ENCODE peak calls at places on chromosomes 7 and 10, in nine cellular contexts. T is stomach, M is brain microvascular endothelial cell, W is GM23338, P is cardiac muscle cell, K is astrocyte, X is HepG2, A is thoracic aorta, O is vagina. Q is an unnamed sample. For H3K36me3 and H3K27me3, the result is how much of the 10 kb centered on the place peaks cover.

GRCh38 chr10:29917311-29917710 is 142.1 kb downstream of the JCAD start:
- DNase-seq in P (no peak), O (peak), W (no peak), K (peak), M (no peak), A (no peak), T (peak), X (no peak), Q (no peak)

GRCh38 chr10:66538908-66539307 is 386.9 kb upstream of the LRRTM3 start:
- DNase-seq in K (no peak), X (no peak), A (no peak), P (no peak), T (no peak), W (no peak), O (no peak), M (no peak), Q (no peak)

GRCh38 chr10:60238408-60239100 is 151.1 kb downstream of the ANK3 start:
- DNase-seq in O (no peak), A (no peak), K (peak), P (peak), W (peak), X (no peak), M (peak), T (peak), Q (no peak)

GRCh38 chr10:122464575-122464974 is 3.2 kb downstream of the HTRA1 start:
- DNase-seq in P (no peak), X (no peak), K (no peak), O (no peak), M (no peak), A (no peak), T (no peak), W (no peak), Q (no peak)

GRCh38 chr7:106418526-106418925 is 133.7 kb upstream of the NAMPT start:
- DNase-seq in W (no peak), A (no peak), T (no peak), O (no peak), M (no peak), X (no peak), P (no peak), K (peak), Q (no peak)

GRCh38 chr10:75926763-75927162 is 495.3 kb downstream of the LRMDA start:
- DNase-seq in M (peak), X (no peak), W (peak), K (no peak), T (peak), P (peak), O (no peak), A (no peak), Q (no peak)

GRCh38 chr10:89857399-89857798 is 156.0 kb downstream of the KIF20B start:
- DNase-seq in M (no peak), O (no peak), T (no peak), X (no peak), P (no peak), W (no peak), K (peak), A (no peak), Q (no peak)

GRCh38 chr10:44792119-44792783 is 118.9 kb upstream of the TMEM72 start:
- DNase-seq in A (no peak), O (no peak), K (no peak), X (no peak), M (no peak), P (no peak), T (no peak), W (no peak), Q (no peak)

GRCh38 chr10:131979821-131980270 is 1.9 kb downstream of the BNIP3 start:
- DNase-seq in A (no peak), M (peak), T (peak), P (peak), K (no peak), W (no peak), X (peak), O (no peak), Q (no peak)

GRCh38 chr10:132613566-132614348 is 76.2 kb downstream of the INPP5A start:
- DNase-seq in M (no peak), K (no peak), W (no peak), O (no peak), P (no peak), A (no peak), X (no peak), T (no peak), Q (no peak)

GRCh38 chr7:7175075-7175695 is 7.2 kb upstream of the C1GALT1 start:
- DNase-seq in T (no peak), M (no peak), W (no peak), A (no peak), X (no peak), K (no peak), P (no peak), O (no peak), Q (no peak)

GRCh38 chr7:155206286-155207020 is 91.2 kb upstream of the INSIG1 start:
- DNase-seq in T (peak), P (no peak), M (peak), K (peak), X (no peak), A (peak), W (no peak), O (no peak), Q (peak)

GRCh38 chr7:93873998-93874574 is 16.5 kb downstream of the TFPI2 start:
- DNase-seq in O (no peak), K (no peak), X (no peak), A (no peak), T (no peak), M (no peak), P (no peak), W (peak), Q (no peak)

GRCh38 chr7:12210179-12211053 is 678 bp upstream of the TMEM106B start:
- DNase-seq in O (no peak), T (peak), X (peak), W (peak), P (no peak), K (peak), A (no peak), M (no peak), Q (no peak)

DNA sequence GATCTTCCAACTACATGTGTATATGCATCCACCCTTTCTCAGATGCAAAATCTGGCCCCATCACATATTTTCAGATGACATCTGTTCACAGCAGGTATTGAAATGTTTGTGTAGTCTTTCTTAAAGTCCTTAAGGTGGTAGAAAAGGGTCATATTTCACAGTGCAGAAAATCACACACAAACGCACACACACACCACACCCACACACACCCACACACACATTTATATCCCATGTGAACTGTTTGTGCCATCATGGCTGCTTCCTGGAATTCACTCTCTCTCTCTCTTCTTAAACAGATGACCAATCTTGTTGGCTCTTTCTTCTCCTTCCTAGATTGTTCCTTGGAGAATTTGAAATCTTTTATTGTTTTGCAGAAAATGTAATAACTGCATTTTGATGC is 663.0 kb upstream of the GRM3 start:
- DNase-seq in K (no peak), W (no peak), M (no peak), A (no peak), T (no peak), O (no peak), X (no peak), P (no peak), Q (no peak)
- H3K36me3 ChIP-seq in K (under half), W (under half), M (under half), A (under half), T (under half), O (under half), X (under half), P (under half), Q (under half)

GRCh38 chr10:86856156-86856555 is 99.7 kb downstream of the BMPR1A start:
- DNase-seq in T (no peak), K (no peak), A (no peak), W (no peak), P (no peak), M (no peak), X (no peak), O (no peak), Q (no peak)
- TF ChIP-seq CTCF in T (no peak), K (no peak), A (no peak), W (no peak), P (no peak), M (no peak), X (no peak), O (no peak), Q (no peak)

GRCh38 chr10:101579516-101579870 is 8.6 kb downstream of the POLL start:
- DNase-seq in A (no peak), P (no peak), M (no peak), W (no peak), T (no peak), O (no peak), K (no peak), X (no peak), Q (no peak)

GRCh38 chr10:101577121-101577871 is 10.8 kb downstream of the POLL start:
- DNase-seq in X (no peak), T (no peak), K (no peak), W (no peak), O (no peak), A (no peak), P (no peak), M (no peak), Q (no peak)

GRCh38 chr10:101578803-101579515 is 9.1 kb downstream of the POLL start:
- DNase-seq in O (no peak), W (no peak), P (no peak), A (no peak), T (no peak), M (no peak), X (no peak), K (no peak), Q (no peak)

GRCh38 chr10:101576229-101576863 is 11.7 kb downstream of the POLL start:
- DNase-seq in X (no peak), W (no peak), O (no peak), T (no peak), P (no peak), A (no peak), K (no peak), M (no peak), Q (no peak)

DNA sequence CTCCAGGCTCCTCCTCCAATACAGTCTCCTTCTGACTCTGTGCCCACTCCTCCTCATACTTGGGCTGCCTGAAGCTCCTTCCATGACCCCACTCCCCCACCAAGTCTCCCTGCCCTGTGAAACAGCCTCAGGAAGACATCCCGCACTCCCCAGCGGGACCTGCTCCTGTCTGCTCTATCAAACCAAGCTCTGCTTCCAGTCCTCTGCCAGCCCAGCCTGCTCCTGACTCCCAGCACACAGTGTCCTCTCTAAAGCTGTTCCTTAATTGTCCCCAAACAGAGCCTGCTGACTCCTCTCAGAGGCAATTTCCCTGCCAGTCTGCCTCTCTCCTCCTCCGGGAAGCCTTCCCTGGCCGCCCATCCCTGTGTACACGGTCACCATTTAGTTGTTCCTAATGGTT is 9.9 kb downstream of the POLL start:
- DNase-seq in O (no peak), M (no peak), T (no peak), W (no peak), P (no peak), X (no peak), K (no peak), A (no peak), Q (no peak)
- H3K27me3 ChIP-seq in O (under half), M (under half), T (under half), W (under half), P (under half), X (under half), K (under half), A (under half), Q (under half)

GRCh38 chr10:63210611-63211196 is 77.6 kb downstream of the NRBF2 start:
- DNase-seq in A (no peak), T (no peak), M (no peak), W (no peak), K (no peak), P (no peak), X (no peak), O (no peak), Q (no peak)
- H3K36me3 ChIP-seq in A (under half), T (under half), M (under half), W (half or more), K (under half), P (under half), X (half or more), O (under half), Q (under half)

Q was measured in BJ.